ENCODE peak calls at places on chromosomes 5 and 9, in seven cellular contexts. L is nucleus accumbens, P is amniotic stem cell, Y is IMR-90, N is ovary, V is brain microvascular endothelial cell, Q is iris pigment epithelial cell. A is an unnamed sample.

GRCh38 chr5:143245929-143246561 is 157.4 kb downstream of the NR3C1 start:
- DNase-seq in V (peak), P (peak), N (no peak), Q (peak), L (no peak), Y (peak), A (no peak)

GRCh38 chr9:73683862-73684591 is 532.4 kb downstream of the ANXA1 start:
- DNase-seq in N (no peak), Y (no peak), Q (peak), V (peak), L (no peak), P (peak), A (no peak)

GRCh38 chr9:111599092-111599947 is at the start of gene PTGR1:
- DNase-seq in V (peak), Q (peak), Y (peak), L (peak), P (peak), N (peak), A (peak)

GRCh38 chr9:94269264-94269663 is 10.2 kb downstream of the ZNF169 start:
- DNase-seq in L (no peak), Y (no peak), N (no peak), Q (no peak), P (no peak), V (no peak), A (no peak)

GRCh38 chr9:101716629-101717028 is 21.8 kb downstream of the GRIN3A start:
- DNase-seq in Y (no peak), N (no peak), P (no peak), V (no peak), Q (no peak), L (no peak), A (no peak)

GRCh38 chr5:72324186-72324825 is 4.1 kb downstream of the PTCD2 start:
- DNase-seq in L (no peak), Q (no peak), Y (no peak), N (no peak), V (no peak), P (no peak), A (no peak)

GRCh38 chr5:58281189-58281588 is 178.7 kb downstream of the PLK2 start:
- DNase-seq in P (no peak), L (no peak), N (no peak), V (no peak), Q (no peak), Y (no peak), A (no peak)

GRCh38 chr5:73135429-73136276 is 15.3 kb downstream of the TMEM171 start:
- DNase-seq in L (no peak), Q (peak), Y (peak), P (no peak), V (peak), N (no peak), A (no peak)

GRCh38 chr5:42813533-42813932 is 1.8 kb upstream of the SELENOP start:
- DNase-seq in Q (no peak), L (peak), Y (no peak), P (no peak), N (peak), V (no peak), A (no peak)

GRCh38 chr5:159657766-159658165 is 258.5 kb upstream of the ADRA1B start:
- DNase-seq in P (no peak), Q (no peak), N (no peak), L (no peak), V (no peak), Y (no peak), A (no peak)

GRCh38 chr5:53479045-53479655 is 1.3 kb upstream of the FST start:
- DNase-seq in Y (peak), N (no peak), P (no peak), L (no peak), V (no peak), Q (no peak), A (peak)

GRCh38 chr5:93330506-93330905 is 250.5 kb downstream of the NR2F1-AS1 start:
- DNase-seq in V (no peak), N (no peak), P (no peak), L (no peak), Y (peak), Q (peak), A (no peak)

A was measured in frontal cortex.